ENCODE peak calls at places on chromosomes 3 and 15, in seven cellular contexts. R is AG09309, F is GM13977, A is body of pancreas, V is B cell, Y is HFFc6, G is Panc1. J is an unnamed sample.

GRCh38 chr3:123006587-123006986 is 21.0 kb downstream of the SEMA5B start:
- DNase-seq in F (no peak), A (no peak), R (no peak), Y (no peak), V (no peak), G (no peak), J (no peak)

GRCh38 chr3:185342458-185343169 is 20.3 kb upstream of the MAP3K13 start:
- DNase-seq in A (no peak), G (no peak), Y (no peak), R (no peak), V (no peak), F (no peak), J (peak)

GRCh38 chr3:153977148-153977547 is 144.0 kb upstream of the ARHGEF26 start:
- DNase-seq in A (no peak), V (no peak), G (no peak), R (no peak), Y (no peak), F (no peak), J (no peak)

GRCh38 chr15:73704869-73705645 is 20.9 kb downstream of the CD276 start:
- DNase-seq in Y (no peak), G (no peak), F (peak), V (peak), R (no peak), A (peak), J (peak)

GRCh38 chr15:27671794-27672438 is 427.2 kb downstream of the OCA2 start:
- DNase-seq in Y (no peak), G (no peak), A (no peak), F (no peak), R (no peak), V (no peak), J (no peak)

GRCh38 chr3:51670711-51671089 is 352 bp upstream of the TEX264 start:
- DNase-seq in V (no peak), Y (no peak), R (no peak), G (no peak), F (no peak), A (no peak), J (no peak)

GRCh38 chr3:61877359-61877770 is 316.0 kb downstream of the PTPRG start:
- DNase-seq in G (no peak), Y (no peak), V (no peak), F (peak), A (no peak), R (peak), J (no peak)

GRCh38 chr3:128328546-128329458 is 137.9 kb downstream of the DNAJB8 start:
- DNase-seq in F (no peak), Y (no peak), R (no peak), V (no peak), A (no peak), G (no peak), J (no peak)

GRCh38 chr3:149541091-149541491 is 66.6 kb downstream of the TM4SF4 start:
- DNase-seq in V (no peak), G (no peak), A (no peak), R (no peak), F (no peak), Y (peak), J (no peak)

GRCh38 chr3:32869513-32870047 is 51.8 kb downstream of the TRIM71 start:
- DNase-seq in G (no peak), V (no peak), F (no peak), Y (no peak), A (no peak), R (no peak), J (no peak)

GRCh38 chr15:29692527-29692926 is 129.7 kb downstream of the TJP1 start:
- DNase-seq in R (no peak), A (no peak), V (no peak), G (no peak), Y (no peak), F (no peak), J (no peak)

GRCh38 chr15:81351651-81352050 is 22.4 kb downstream of the TMC3 start:
- DNase-seq in G (no peak), A (no peak), V (no peak), Y (no peak), R (no peak), F (no peak), J (no peak)

GRCh38 chr3:49602877-49603411 is 48.7 kb downstream of the BSN start:
- DNase-seq in F (no peak), G (no peak), V (no peak), R (no peak), Y (no peak), A (no peak), J (no peak)

GRCh38 chr3:186530415-186530814 is 13.8 kb downstream of the CRYGS start:
- DNase-seq in G (no peak), V (no peak), Y (no peak), A (no peak), F (no peak), R (no peak), J (no peak)

GRCh38 chr15:77528968-77529319 is 103.8 kb downstream of the LINGO1 start:
- DNase-seq in Y (no peak), R (no peak), V (no peak), F (no peak), G (no peak), A (no peak), J (no peak)

GRCh38 chr3:173745952-173746682 is 348.6 kb downstream of the NLGN1 start:
- DNase-seq in G (no peak), V (no peak), R (no peak), F (no peak), A (no peak), Y (peak), J (no peak)

GRCh38 chr3:127673191-127674098 is 693 bp downstream of the ABTB1 start:
- DNase-seq in R (no peak), A (peak), G (no peak), Y (no peak), V (peak), F (peak), J (no peak)

GRCh38 chr15:97652700-97653167 is 307.8 kb upstream of the ARRDC4 start:
- DNase-seq in Y (no peak), A (no peak), G (no peak), F (no peak), V (no peak), R (no peak), J (no peak)

GRCh38 chr15:90002428-90002844 is 1.3 kb downstream of the ZNF710 start:
- DNase-seq in F (peak), R (no peak), Y (no peak), G (no peak), V (peak), A (peak), J (no peak)

GRCh38 chr3:49805367-49805782 is 2.3 kb downstream of the INKA1 start:
- DNase-seq in F (no peak), A (peak), Y (no peak), R (peak), V (peak), G (no peak), J (no peak)

GRCh38 chr3:65560133-65560532 is 478.6 kb downstream of the MAGI1 start:
- DNase-seq in F (no peak), A (no peak), R (no peak), Y (no peak), G (no peak), V (no peak), J (no peak)

GRCh38 chr15:36612063-36612788 is 32.8 kb downstream of the CDIN1 start:
- DNase-seq in G (no peak), Y (peak), F (no peak), A (no peak), V (no peak), R (peak), J (no peak)

GRCh38 chr3:24829632-24830229 is 335.1 kb upstream of the THRB start:
- DNase-seq in F (peak), A (peak), R (no peak), Y (no peak), V (no peak), G (no peak), J (no peak)

GRCh38 chr15:66027268-66027806 is 158.0 kb downstream of the RAB11A start:
- DNase-seq in R (no peak), Y (no peak), G (no peak), A (no peak), V (no peak), F (no peak), J (no peak)

GRCh38 chr15:56353740-56354139 is 11.5 kb upstream of the TEX9 start:
- DNase-seq in G (no peak), R (no peak), Y (no peak), A (no peak), F (no peak), V (no peak), J (no peak)

GRCh38 chr15:54127574-54127973 is 149.3 kb downstream of the UNC13C start:
- DNase-seq in Y (no peak), A (no peak), G (no peak), V (no peak), F (no peak), R (no peak), J (no peak)

GRCh38 chr3:46449755-46450552 is 14.8 kb downstream of the LTF start:
- DNase-seq in V (no peak), A (no peak), R (no peak), F (no peak), G (no peak), Y (no peak), J (no peak)

GRCh38 chr15:69031013-69032001 is 16.8 kb downstream of the NOX5 start:
- DNase-seq in R (no peak), Y (no peak), F (peak), A (peak), V (peak), G (no peak), J (peak)

GRCh38 chr3:102471491-102471890 is 36.7 kb downstream of the ZPLD1 start:
- DNase-seq in Y (no peak), R (no peak), A (no peak), G (no peak), V (no peak), F (no peak), J (no peak)

GRCh38 chr3:102471001-102471400 is 36.2 kb downstream of the ZPLD1 start:
- DNase-seq in Y (no peak), V (no peak), A (no peak), G (no peak), R (no peak), F (no peak), J (no peak)

GRCh38 chr3:102464261-102464660 is 29.4 kb downstream of the ZPLD1 start:
- DNase-seq in G (no peak), A (no peak), Y (no peak), R (no peak), V (no peak), F (no peak), J (no peak)

GRCh38 chr3:102460579-102460978 is 25.8 kb downstream of the ZPLD1 start:
- DNase-seq in R (no peak), A (no peak), F (no peak), Y (no peak), G (no peak), V (no peak), J (no peak)

DNA sequence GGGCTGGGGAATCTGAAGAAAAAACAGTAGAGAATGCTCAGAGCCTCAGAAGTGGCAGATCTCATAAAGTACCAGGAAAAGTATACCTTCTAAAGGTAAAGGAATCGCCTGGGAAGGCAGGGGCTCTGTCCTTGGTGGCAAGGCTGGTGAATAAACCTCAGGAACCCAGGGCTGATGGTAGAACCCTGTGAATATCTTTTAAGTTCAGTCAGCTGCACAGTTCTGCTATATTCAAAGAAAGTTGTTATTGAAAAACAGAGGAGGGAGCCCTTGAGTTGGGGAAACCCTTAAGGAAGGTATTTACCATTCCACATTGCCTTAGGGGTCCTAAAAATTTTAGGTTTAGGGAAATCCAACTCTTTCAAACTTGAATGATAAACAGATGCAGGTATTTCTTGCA is 31.2 kb downstream of the ZPLD1 start:
- DNase-seq in G (no peak), F (no peak), A (no peak), Y (no peak), V (no peak), R (no peak), J (no peak)
- TF ChIP-seq CTCF in G (peak), F (no peak), A (no peak), Y (peak), V (no peak), R (no peak), J (no peak)

DNA sequence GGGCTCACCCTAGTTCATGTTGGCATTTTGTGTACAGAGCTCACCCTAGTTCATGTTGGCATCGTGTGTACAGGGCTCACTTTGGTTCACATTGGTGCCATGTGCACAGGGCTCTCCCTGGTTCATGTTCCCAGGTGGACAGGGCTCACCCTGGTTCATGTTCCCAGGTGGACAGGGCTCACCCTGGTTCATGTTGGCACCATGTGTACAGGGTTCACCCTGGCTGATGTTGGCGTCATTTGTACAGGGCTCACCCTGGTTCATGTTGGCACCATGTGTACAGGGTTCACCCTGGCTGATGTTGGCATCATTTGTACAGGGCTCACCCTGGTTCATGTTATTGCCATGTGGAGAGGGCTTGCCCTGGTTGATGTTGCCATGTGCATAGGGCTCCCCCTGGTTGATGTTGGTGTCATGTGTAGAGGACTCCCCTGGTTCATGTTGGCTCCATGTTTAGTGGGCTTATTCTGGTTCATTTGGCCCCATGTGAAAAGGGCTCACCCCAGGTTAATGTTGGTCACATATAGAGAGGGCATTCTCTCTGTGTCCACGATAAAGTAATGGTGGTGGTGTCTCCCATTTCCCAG is 31.7 kb upstream of the NR2C2 start:
- DNase-seq in F (no peak), V (no peak), Y (no peak), G (no peak), R (no peak), A (no peak), J (no peak)
- TF ChIP-seq CTCF in F (peak), V (no peak), Y (peak), G (no peak), R (peak), A (no peak), J (no peak)

GRCh38 chr3:60013241-60013640 is 963.4 kb upstream of the CFAP20DC start:
- DNase-seq in V (no peak), F (no peak), A (no peak), R (no peak), Y (no peak), G (no peak), J (no peak)
- TF ChIP-seq CTCF in V (no peak), F (no peak), A (no peak), R (no peak), Y (no peak), G (no peak), J (no peak)

GRCh38 chr3:108377384-108377783 is 81.0 kb downstream of the HHLA2 start:
- DNase-seq in Y (no peak), F (no peak), A (no peak), G (no peak), V (no peak), R (no peak), J (no peak)

GRCh38 chr3:108378153-108378951 is 82.0 kb downstream of the HHLA2 start:
- DNase-seq in R (no peak), V (no peak), F (no peak), Y (no peak), G (no peak), A (no peak), J (no peak)

GRCh38 chr3:108380128-108380795 is 83.9 kb downstream of the HHLA2 start:
- DNase-seq in A (no peak), V (no peak), Y (no peak), G (no peak), R (no peak), F (no peak), J (no peak)

GRCh38 chr3:108383306-108383705 is 87.0 kb downstream of the HHLA2 start:
- DNase-seq in A (no peak), Y (no peak), G (no peak), V (no peak), F (no peak), R (no peak), J (no peak)

GRCh38 chr3:108381531-108381930 is 85.2 kb downstream of the HHLA2 start:
- DNase-seq in V (no peak), F (no peak), G (no peak), R (no peak), Y (no peak), A (no peak), J (no peak)
- TF ChIP-seq CTCF in V (no peak), F (no peak), G (no peak), R (no peak), Y (no peak), A (no peak), J (no peak)

GRCh38 chr3:14358426-14359211 is 43.8 kb upstream of the SLC6A6 start:
- DNase-seq in Y (no peak), R (peak), G (no peak), A (peak), F (no peak), V (no peak), J (no peak)
- TF ChIP-seq CTCF in Y (no peak), R (no peak), G (no peak), A (no peak), F (no peak), V (no peak), J (no peak)

GRCh38 chr15:75233504-75234190 is 24.5 kb upstream of the GOLGA6C start:
- DNase-seq in R (no peak), G (no peak), F (peak), V (peak), Y (no peak), A (peak), J (peak)
- TF ChIP-seq CTCF in R (no peak), G (no peak), F (no peak), V (no peak), Y (no peak), A (no peak), J (no peak)

GRCh38 chr3:10993729-10994065 is 1.1 kb downstream of the SLC6A1 start:
- DNase-seq in V (no peak), A (no peak), F (no peak), G (no peak), R (no peak), Y (no peak), J (no peak)

GRCh38 chr3:10992946-10993728 is 589 bp downstream of the SLC6A1 start:
- DNase-seq in A (no peak), G (no peak), F (no peak), V (no peak), R (no peak), Y (no peak), J (no peak)

GRCh38 chr3:10994311-10994710 is 1.8 kb downstream of the SLC6A1 start:
- DNase-seq in Y (no peak), V (no peak), A (no peak), R (no peak), F (no peak), G (no peak), J (no peak)

GRCh38 chr3:10988991-10989484 is 3.5 kb upstream of the SLC6A1 start:
- DNase-seq in F (no peak), Y (no peak), V (no peak), R (no peak), A (no peak), G (no peak), J (no peak)

DNA sequence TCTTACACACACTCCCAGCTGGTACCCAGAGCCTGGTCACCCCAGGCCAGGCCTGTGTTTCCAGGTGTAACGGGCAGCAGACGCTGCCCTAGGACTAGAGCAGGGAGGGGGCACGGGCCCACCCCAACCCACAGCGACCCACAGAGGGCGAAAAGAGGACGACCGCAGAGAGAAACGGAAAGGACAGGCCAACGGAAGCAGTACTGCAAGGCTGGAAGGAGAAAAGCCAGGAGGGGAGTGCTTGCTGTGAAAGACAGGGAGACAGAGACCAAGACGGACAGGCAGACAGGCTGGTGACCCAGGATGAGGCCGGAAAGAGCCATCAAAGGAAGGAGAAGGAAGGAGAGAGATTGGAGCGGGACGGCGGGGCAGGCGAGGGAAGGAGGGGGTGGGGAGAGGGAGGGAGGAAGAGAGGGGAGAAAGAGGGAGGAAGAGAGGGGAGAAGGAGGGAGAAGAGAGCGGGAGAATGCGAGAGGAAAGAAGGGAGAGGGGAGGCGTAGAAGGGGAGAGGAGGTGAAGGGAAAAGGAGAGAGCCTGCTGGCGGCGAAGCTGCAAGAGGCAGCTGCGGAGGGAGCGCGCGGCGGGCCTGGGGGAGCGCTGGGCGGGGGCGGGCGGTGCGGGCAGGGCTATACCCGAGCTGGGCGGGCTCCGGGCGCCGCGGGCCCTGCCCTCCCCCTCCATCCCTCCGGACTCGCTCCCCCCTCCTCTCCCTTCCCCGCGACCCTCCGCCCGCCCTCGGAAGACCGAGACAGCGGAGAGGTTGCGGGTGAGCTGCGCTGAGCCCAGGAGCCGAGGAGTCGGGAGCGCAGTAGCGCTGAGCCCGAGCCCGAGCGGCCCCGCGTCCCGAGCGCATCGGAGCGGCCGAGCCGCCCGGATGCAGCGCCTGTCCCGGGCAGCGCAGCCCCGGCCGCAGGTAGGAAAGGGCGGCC is at the start of gene SLC6A1:
- DNase-seq in F (no peak), V (no peak), R (no peak), A (no peak), Y (no peak), G (no peak), J (no peak)
- TF ChIP-seq CTCF in F (no peak), V (no peak), R (no peak), A (no peak), Y (no peak), G (no peak), J (no peak)

J was measured in CD14-positive monocyte.